ENCODE peak calls at places on chromosome 21, in four cellular contexts. One of them, this sample, is unnamed.

GRCh38 chr21:18244721-18245486 is at the start of gene CHODL:
- DNase-seq in suprapubic skin: no peak
- DNase-seq in GM23338: peak; percentile 45
- DNase-seq in fibroblast of pulmonary artery: no peak
- DNase-seq in this sample: no peak

GRCh38 chr21:34846214-34846575 is 177.4 kb downstream of the CLIC6 start:
- DNase-seq in suprapubic skin: peak; percentile 73
- DNase-seq in fibroblast of pulmonary artery: no peak
- DNase-seq in GM23338: no peak
- DNase-seq in this sample: no peak

GRCh38 chr21:46559291-46559983 is 45.4 kb downstream of the S100B start:
- DNase-seq in GM23338: no peak
- DNase-seq in fibroblast of pulmonary artery: no peak
- DNase-seq in suprapubic skin: no peak
- DNase-seq in this sample: peak; percentile 55

GRCh38 chr21:35593000-35593502 is 467.3 kb downstream of the SETD4 start:
- DNase-seq in suprapubic skin: no peak
- DNase-seq in fibroblast of pulmonary artery: peak; percentile 61
- DNase-seq in GM23338: peak; percentile 55
- DNase-seq in this sample: no peak

GRCh38 chr21:14741237-14741636 is 195.1 kb upstream of the SAMSN1 start:
- DNase-seq in fibroblast of pulmonary artery: no peak
- DNase-seq in suprapubic skin: no peak
- DNase-seq in GM23338: no peak
- DNase-seq in this sample: no peak

GRCh38 chr21:29155118-29155932 is 24.9 kb downstream of the MAP3K7CL start:
- DNase-seq in fibroblast of pulmonary artery: peak; percentile 80
- DNase-seq in suprapubic skin: no peak
- DNase-seq in GM23338: peak; percentile 39
- DNase-seq in this sample: no peak

GRCh38 chr21:28393279-28393678 is 599.4 kb downstream of the LTN1 start:
- DNase-seq in fibroblast of pulmonary artery: no peak
- DNase-seq in suprapubic skin: no peak
- DNase-seq in GM23338: peak; percentile 9
- DNase-seq in this sample: peak; percentile 6

GRCh38 chr21:46118305-46118870 is 20.5 kb downstream of the COL6A2 start:
- DNase-seq in GM23338: no peak
- DNase-seq in fibroblast of pulmonary artery: no peak
- DNase-seq in suprapubic skin: peak; percentile 76
- DNase-seq in this sample: no peak

GRCh38 chr21:39687069-39687468 is 57.9 kb upstream of the IGSF5 start:
- DNase-seq in GM23338: no peak
- DNase-seq in suprapubic skin: no peak
- DNase-seq in fibroblast of pulmonary artery: no peak
- DNase-seq in this sample: no peak

GRCh38 chr21:34877485-34878128 is 171.5 kb downstream of the RUNX1 start:
- DNase-seq in suprapubic skin: no peak
- DNase-seq in fibroblast of pulmonary artery: no peak
- DNase-seq in GM23338: no peak
- DNase-seq in this sample: no peak

GRCh38 chr21:35219719-35220118 is 170.6 kb upstream of the RUNX1 start:
- DNase-seq in GM23338: no peak
- DNase-seq in fibroblast of pulmonary artery: no peak
- DNase-seq in suprapubic skin: no peak
- DNase-seq in this sample: no peak

GRCh38 chr21:42384999-42385398 is 10.9 kb downstream of the TMPRSS3 start:
- DNase-seq in GM23338: no peak
- DNase-seq in fibroblast of pulmonary artery: no peak
- DNase-seq in suprapubic skin: no peak
- DNase-seq in this sample: no peak

GRCh38 chr21:29610960-29611359 is 312.2 kb downstream of the BACH1 start:
- DNase-seq in GM23338: no peak
- DNase-seq in fibroblast of pulmonary artery: peak; percentile 77
- DNase-seq in suprapubic skin: no peak
- DNase-seq in this sample: no peak

GRCh38 chr21:26007911-26008579 is 162.5 kb downstream of the APP start:
- DNase-seq in GM23338: no peak
- DNase-seq in fibroblast of pulmonary artery: no peak
- DNase-seq in suprapubic skin: no peak
- DNase-seq in this sample: no peak

GRCh38 chr21:19995253-19995652 is 1003.0 kb upstream of the NCAM2 start:
- DNase-seq in suprapubic skin: no peak
- DNase-seq in GM23338: no peak
- DNase-seq in fibroblast of pulmonary artery: no peak
- DNase-seq in this sample: no peak

GRCh38 chr21:35316933-35317332 is 267.8 kb upstream of the RUNX1 start:
- DNase-seq in suprapubic skin: no peak
- DNase-seq in GM23338: no peak
- DNase-seq in fibroblast of pulmonary artery: peak; percentile 78
- DNase-seq in this sample: no peak

GRCh38 chr21:44444286-44444931 is 10.9 kb upstream of the LRRC3 start:
- DNase-seq in fibroblast of pulmonary artery: no peak
- DNase-seq in GM23338: peak; percentile 82
- DNase-seq in suprapubic skin: no peak
- DNase-seq in this sample: no peak
- H3K4me3 ChIP-seq in fibroblast of pulmonary artery: no peak overlapping the region
- H3K4me3 ChIP-seq in GM23338: no peak overlapping the region
- H3K4me3 ChIP-seq in suprapubic skin: no peak overlapping the region
- H3K4me3 ChIP-seq in this sample: no peak overlapping the region

GRCh38 chr21:31107151-31107785 is 69.0 kb upstream of the KRTAP19-8 start:
- DNase-seq in suprapubic skin: no peak
- DNase-seq in GM23338: no peak
- DNase-seq in fibroblast of pulmonary artery: no peak
- DNase-seq in this sample: no peak

GRCh38 chr21:31107871-31108270 is 69.6 kb upstream of the KRTAP19-8 start:
- DNase-seq in GM23338: no peak
- DNase-seq in fibroblast of pulmonary artery: no peak
- DNase-seq in suprapubic skin: no peak
- DNase-seq in this sample: no peak

GRCh38 chr21:31111093-31111492 is 72.8 kb upstream of the KRTAP19-8 start:
- DNase-seq in suprapubic skin: no peak
- DNase-seq in GM23338: no peak
- DNase-seq in fibroblast of pulmonary artery: no peak
- DNase-seq in this sample: no peak

GRCh38 chr21:31110430-31110829 is 72.2 kb upstream of the KRTAP19-8 start:
- DNase-seq in GM23338: no peak
- DNase-seq in suprapubic skin: no peak
- DNase-seq in fibroblast of pulmonary artery: no peak
- DNase-seq in this sample: no peak

DNA sequence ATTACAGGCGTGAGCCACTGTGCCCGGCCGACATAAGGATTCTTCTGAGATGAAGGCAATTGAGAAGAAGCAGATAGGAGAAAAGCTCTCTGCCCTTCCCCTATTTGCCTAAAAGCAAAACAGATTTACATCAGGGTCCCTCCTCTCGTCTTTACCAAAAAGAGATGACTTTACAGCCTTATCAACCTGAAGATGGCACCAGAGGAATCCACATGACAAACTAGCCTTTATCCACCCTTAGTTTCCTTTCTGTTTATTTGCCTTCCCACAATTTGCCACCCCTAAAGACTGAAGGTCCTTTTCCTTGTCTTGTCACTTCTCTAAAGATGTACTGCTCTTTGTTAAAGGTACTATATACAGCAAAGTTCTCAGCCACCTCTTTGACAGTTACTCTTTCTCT is 70.7 kb upstream of the KRTAP19-8 start:
- DNase-seq in suprapubic skin: no peak
- DNase-seq in GM23338: peak; percentile 69
- DNase-seq in fibroblast of pulmonary artery: peak; percentile 36
- DNase-seq in this sample: peak; percentile 30
- TF ChIP-seq CTCF in suprapubic skin: no peak
- TF ChIP-seq CTCF in GM23338: peak; percentile 72
- TF ChIP-seq CTCF in fibroblast of pulmonary artery: peak; percentile 17
- TF ChIP-seq CTCF in this sample: no peak

GRCh38 chr21:32770514-32771133 is 931 bp downstream of the PAXBP1 start:
- DNase-seq in GM23338: no peak
- DNase-seq in suprapubic skin: no peak
- DNase-seq in fibroblast of pulmonary artery: peak; percentile 13
- DNase-seq in this sample: peak; percentile 8

GRCh38 chr21:32772281-32773047 is 909 bp upstream of the PAXBP1 start:
- DNase-seq in fibroblast of pulmonary artery: peak; percentile 26
- DNase-seq in suprapubic skin: no peak
- DNase-seq in GM23338: peak; percentile 8
- DNase-seq in this sample: peak; percentile 63

GRCh38 chr21:32764186-32764585 is 7.4 kb downstream of the PAXBP1 start:
- DNase-seq in GM23338: no peak
- DNase-seq in suprapubic skin: no peak
- DNase-seq in fibroblast of pulmonary artery: no peak
- DNase-seq in this sample: no peak

GRCh38 chr21:32771134-32771523 is 426 bp downstream of the PAXBP1 start:
- DNase-seq in suprapubic skin: peak; percentile 83
- DNase-seq in GM23338: peak; percentile 78
- DNase-seq in fibroblast of pulmonary artery: peak; percentile 62
- DNase-seq in this sample: peak; percentile 78

DNA sequence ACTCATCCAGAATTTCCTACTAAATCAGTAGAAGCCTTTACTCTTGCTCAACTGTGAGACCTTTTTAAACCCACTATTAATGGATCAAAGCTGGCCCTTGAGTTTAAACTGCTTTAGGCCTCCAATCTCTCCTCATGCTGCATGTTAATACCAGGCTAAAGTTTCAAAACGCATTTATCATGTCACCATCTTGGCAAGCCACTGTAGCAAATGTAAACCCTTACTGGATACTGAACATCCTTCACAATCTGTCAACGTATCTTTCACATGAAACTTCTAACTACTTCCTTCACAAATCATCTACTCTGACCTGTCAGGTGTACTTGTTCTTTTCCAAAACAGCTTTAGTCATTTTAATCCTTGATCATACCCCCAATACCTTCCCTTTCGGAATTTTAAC is 3.0 kb downstream of the PAXBP1 start:
- DNase-seq in suprapubic skin: no peak
- DNase-seq in fibroblast of pulmonary artery: no peak
- DNase-seq in GM23338: no peak
- DNase-seq in this sample: no peak
- H3K4me3 ChIP-seq in suprapubic skin: no peak overlapping the region
- H3K4me3 ChIP-seq in fibroblast of pulmonary artery: no peak overlapping the region
- H3K4me3 ChIP-seq in GM23338: peak overlapping the region; percentile 83
- H3K4me3 ChIP-seq in this sample: no peak overlapping the region

DNA sequence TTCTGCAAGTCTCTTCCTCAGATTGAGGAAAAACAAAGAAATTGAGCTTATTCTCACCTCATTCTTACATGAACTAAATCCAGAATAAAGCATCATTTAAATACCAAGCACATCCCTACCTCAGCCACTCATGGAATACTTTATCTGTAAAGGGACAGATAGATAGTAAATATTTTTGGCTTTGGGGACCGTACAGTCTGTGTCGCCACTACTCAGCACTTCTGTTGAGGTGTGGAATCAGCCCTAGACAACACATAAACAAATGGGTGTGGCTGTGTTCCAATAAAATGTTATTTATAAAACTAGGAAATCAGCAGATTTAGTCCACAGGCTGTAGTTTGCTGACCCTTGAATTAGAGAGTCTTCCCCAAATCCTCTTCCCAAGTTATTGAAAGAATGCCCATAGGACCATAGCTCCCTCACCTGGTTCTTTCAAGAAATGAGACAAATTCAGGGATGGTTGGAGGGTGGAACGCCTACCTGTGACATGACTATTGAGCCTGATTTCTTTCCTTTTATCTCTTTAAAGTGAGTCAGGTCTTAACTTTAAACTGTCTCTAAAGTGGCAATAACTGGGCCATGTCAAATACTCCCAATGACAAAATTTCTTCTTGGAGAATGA is 878.5 kb downstream of the USP25 start:
- DNase-seq in suprapubic skin: no peak
- DNase-seq in GM23338: peak; percentile 72
- DNase-seq in fibroblast of pulmonary artery: peak; percentile 17
- DNase-seq in this sample: no peak
- TF ChIP-seq CTCF in suprapubic skin: no peak
- TF ChIP-seq CTCF in GM23338: peak; percentile 76
- TF ChIP-seq CTCF in fibroblast of pulmonary artery: peak; percentile 29
- TF ChIP-seq CTCF in this sample: no peak

GRCh38 chr21:22438428-22439086 is 1440.3 kb downstream of the NCAM2 start:
- DNase-seq in fibroblast of pulmonary artery: no peak
- DNase-seq in GM23338: peak; percentile 2
- DNase-seq in suprapubic skin: no peak
- DNase-seq in this sample: no peak
- H3K4me3 ChIP-seq in fibroblast of pulmonary artery: no peak overlapping the region
- H3K4me3 ChIP-seq in GM23338: no peak overlapping the region
- H3K4me3 ChIP-seq in suprapubic skin: no peak overlapping the region
- H3K4me3 ChIP-seq in this sample: no peak overlapping the region

DNA sequence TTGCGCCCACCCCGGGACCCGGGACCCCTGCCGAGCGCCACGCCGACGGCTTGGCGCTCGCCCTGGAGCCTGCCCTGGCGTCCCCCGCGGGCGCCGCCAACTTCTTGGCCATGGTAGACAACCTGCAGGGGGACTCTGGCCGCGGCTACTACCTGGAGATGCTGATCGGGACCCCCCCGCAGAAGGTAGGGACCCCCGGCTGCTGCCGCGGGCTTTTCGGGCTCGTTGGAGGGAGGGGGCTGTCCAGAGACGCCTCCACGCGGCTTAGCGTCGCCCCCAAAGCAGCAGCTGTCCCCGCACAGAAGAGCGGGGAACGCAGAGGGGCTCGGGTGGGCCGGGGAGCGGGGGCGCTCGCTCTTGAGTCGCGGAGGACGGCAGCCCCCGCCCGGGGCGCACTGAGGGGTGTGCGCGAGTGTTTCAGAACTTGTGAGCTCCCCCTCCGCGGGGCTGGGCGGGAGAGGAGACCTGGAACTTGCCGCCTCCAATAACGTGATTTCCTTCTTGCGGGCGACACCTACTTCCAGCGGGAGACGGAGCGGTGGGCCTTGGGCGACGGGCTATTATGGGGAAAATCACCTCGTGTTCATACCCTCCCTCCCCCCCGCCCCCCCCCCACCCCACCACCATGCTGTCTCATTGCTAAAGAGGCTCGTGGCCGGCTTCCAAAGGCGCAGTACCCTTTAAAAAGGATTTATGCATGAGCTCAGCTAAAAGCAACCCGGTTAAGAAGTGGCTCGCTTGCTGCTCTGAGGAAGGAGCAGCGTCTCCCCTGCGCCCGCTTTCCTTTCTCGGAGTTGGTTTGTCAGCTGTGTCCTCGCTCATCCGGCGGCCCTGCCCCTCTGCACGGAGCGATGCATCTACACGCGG is 664 bp downstream of the BACE2 start:
- DNase-seq in GM23338: peak; percentile 65
- DNase-seq in suprapubic skin: no peak
- DNase-seq in fibroblast of pulmonary artery: peak; percentile 65
- DNase-seq in this sample: peak; percentile 15
- TF ChIP-seq CTCF in GM23338: no peak
- TF ChIP-seq CTCF in suprapubic skin: no peak
- TF ChIP-seq CTCF in fibroblast of pulmonary artery: no peak
- TF ChIP-seq CTCF in this sample: no peak